ENCODE peak calls at places on chromosomes 1 and 21, in eight cellular contexts. M is stomach; L is WERI-Rb-1; Z is Panc1; E is BE2C; S is naive thymus-derived CD4-positive, alpha-beta T cell; U is heart right ventricle; I is mesenchymal stem cell. H is an unnamed sample. For H3K9me3 and H3K27me3, the result is how much of the 10 kb centered on the place peaks cover.

GRCh38 chr1:107991371-107992066 is 26.5 kb upstream of the VAV3 start:
- DNase-seq in Z (no peak), L (no peak), S (no peak), I (peak), U (no peak), M (no peak), E (no peak), H (no peak)

GRCh38 chr21:42062543-42063022 is 8.5 kb upstream of the UMODL1 start:
- DNase-seq in M (peak), I (no peak), E (no peak), L (peak), U (no peak), Z (no peak), S (peak), H (no peak)

GRCh38 chr1:154155282-154155681 is 409 bp upstream of the NUP210L start:
- DNase-seq in U (peak), L (no peak), E (no peak), I (peak), M (no peak), Z (no peak), S (no peak), H (peak)

GRCh38 chr1:218480691-218481099 is 135.6 kb downstream of the TGFB2 start:
- DNase-seq in S (no peak), L (no peak), M (no peak), Z (no peak), I (peak), U (no peak), E (no peak), H (no peak)

GRCh38 chr1:116179398-116179797 is 68.2 kb downstream of the MAB21L3 start:
- DNase-seq in Z (no peak), E (no peak), S (no peak), M (no peak), U (no peak), I (no peak), L (no peak), H (no peak)

GRCh38 chr1:27522860-27523665 is 33.1 kb upstream of the WASF2 start:
- DNase-seq in L (peak), M (no peak), Z (no peak), S (peak), U (peak), I (peak), E (peak), H (peak)

GRCh38 chr1:220791959-220792358 is 5.2 kb downstream of the MTARC1 start:
- DNase-seq in M (no peak), Z (no peak), E (no peak), I (no peak), U (peak), S (no peak), L (no peak), H (peak)

GRCh38 chr1:52798331-52798730 is 44.2 kb upstream of the ZYG11A start:
- DNase-seq in E (no peak), M (no peak), I (peak), U (no peak), Z (no peak), L (no peak), S (no peak), H (no peak)

GRCh38 chr1:20063861-20064292 is 6.1 kb upstream of the PLA2G5 start:
- DNase-seq in U (no peak), L (no peak), I (peak), S (no peak), M (no peak), E (no peak), Z (no peak), H (no peak)

GRCh38 chr1:93699676-93700168 is 18.1 kb upstream of the BCAR3 start:
- DNase-seq in I (no peak), E (no peak), Z (no peak), U (no peak), M (no peak), S (no peak), L (no peak), H (no peak)

GRCh38 chr1:167456500-167456899 is 61.8 kb downstream of the CD247 start:
- DNase-seq in I (no peak), L (no peak), E (no peak), S (no peak), U (no peak), M (no peak), Z (no peak), H (no peak)

GRCh38 chr1:208065862-208066261 is 154.9 kb upstream of the CD34 start:
- DNase-seq in L (no peak), E (no peak), S (no peak), M (no peak), I (no peak), Z (no peak), U (peak), H (peak)

GRCh38 chr1:239308701-239309333 is 77.6 kb upstream of the CHRM3 start:
- DNase-seq in U (peak), M (peak), I (no peak), Z (peak), L (peak), S (peak), E (peak), H (no peak)

GRCh38 chr1:30407030-30407861 is 316.1 kb downstream of the MATN1 start:
- DNase-seq in I (no peak), E (no peak), U (no peak), S (no peak), Z (no peak), L (no peak), M (peak), H (no peak)

GRCh38 chr1:24897263-24898151 is 32.6 kb downstream of the RUNX3 start:
- DNase-seq in L (no peak), E (no peak), U (no peak), S (no peak), Z (no peak), M (peak), I (no peak), H (peak)

GRCh38 chr1:185367218-185367617 is 50.2 kb upstream of the IVNS1ABP start:
- DNase-seq in M (no peak), U (peak), E (no peak), L (no peak), S (no peak), Z (no peak), I (no peak), H (no peak)

GRCh38 chr1:78237364-78237916 is 191.7 kb downstream of the GIPC2 start:
- DNase-seq in L (no peak), I (no peak), U (no peak), S (no peak), Z (no peak), E (no peak), M (peak), H (no peak)

GRCh38 chr1:178267646-178268094 is 173.8 kb downstream of the RASAL2 start:
- DNase-seq in S (no peak), U (no peak), Z (no peak), E (no peak), L (no peak), I (no peak), M (no peak), H (no peak)

GRCh38 chr1:65141394-65141793 is 6.6 kb upstream of the AK4 start:
- DNase-seq in I (no peak), L (no peak), S (no peak), M (no peak), U (no peak), Z (no peak), E (no peak), H (no peak)

GRCh38 chr1:18090636-18091035 is 17.0 kb upstream of the IGSF21 start:
- DNase-seq in Z (no peak), S (no peak), E (no peak), I (no peak), M (no peak), U (no peak), L (peak), H (no peak)

GRCh38 chr21:31293986-31294385 is 50.1 kb downstream of the TIAM1 start:
- DNase-seq in L (no peak), I (peak), M (no peak), E (no peak), U (no peak), S (no peak), Z (no peak), H (no peak)

GRCh38 chr1:88890790-88891317 is 513 bp downstream of the GTF2B start:
- DNase-seq in S (peak), U (no peak), M (peak), E (peak), L (no peak), I (peak), Z (no peak), H (no peak)

GRCh38 chr1:182784556-182785171 is 4.9 kb upstream of the NPL start:
- DNase-seq in U (peak), E (peak), I (peak), L (no peak), Z (peak), M (no peak), S (peak), H (no peak)

GRCh38 chr1:20358761-20359263 is 68.1 kb downstream of the VWA5B1 start:
- DNase-seq in E (peak), S (no peak), L (peak), U (peak), I (no peak), Z (no peak), M (peak), H (no peak)

GRCh38 chr1:226128487-226129075 is 58.0 kb downstream of the ACBD3 start:
- DNase-seq in E (no peak), I (peak), U (no peak), Z (no peak), M (peak), S (no peak), L (no peak), H (no peak)

GRCh38 chr1:54850082-54850730 is 36.8 kb downstream of the DHCR24 start:
- DNase-seq in S (no peak), M (no peak), U (no peak), Z (no peak), E (no peak), L (no peak), I (no peak), H (peak)

GRCh38 chr1:229769006-229769405 is 143.0 kb downstream of the URB2 start:
- DNase-seq in M (no peak), L (peak), Z (no peak), I (no peak), E (no peak), S (no peak), U (no peak), H (no peak)

GRCh38 chr1:67897270-67897949 is 64.1 kb upstream of the GNG12 start:
- DNase-seq in M (no peak), Z (no peak), I (peak), E (no peak), S (no peak), U (no peak), L (no peak), H (no peak)

GRCh38 chr1:194331758-194332157 is 1145.3 kb upstream of the B3GALT2 start:
- DNase-seq in M (no peak), L (no peak), Z (no peak), S (no peak), E (no peak), I (no peak), U (no peak), H (no peak)

DNA sequence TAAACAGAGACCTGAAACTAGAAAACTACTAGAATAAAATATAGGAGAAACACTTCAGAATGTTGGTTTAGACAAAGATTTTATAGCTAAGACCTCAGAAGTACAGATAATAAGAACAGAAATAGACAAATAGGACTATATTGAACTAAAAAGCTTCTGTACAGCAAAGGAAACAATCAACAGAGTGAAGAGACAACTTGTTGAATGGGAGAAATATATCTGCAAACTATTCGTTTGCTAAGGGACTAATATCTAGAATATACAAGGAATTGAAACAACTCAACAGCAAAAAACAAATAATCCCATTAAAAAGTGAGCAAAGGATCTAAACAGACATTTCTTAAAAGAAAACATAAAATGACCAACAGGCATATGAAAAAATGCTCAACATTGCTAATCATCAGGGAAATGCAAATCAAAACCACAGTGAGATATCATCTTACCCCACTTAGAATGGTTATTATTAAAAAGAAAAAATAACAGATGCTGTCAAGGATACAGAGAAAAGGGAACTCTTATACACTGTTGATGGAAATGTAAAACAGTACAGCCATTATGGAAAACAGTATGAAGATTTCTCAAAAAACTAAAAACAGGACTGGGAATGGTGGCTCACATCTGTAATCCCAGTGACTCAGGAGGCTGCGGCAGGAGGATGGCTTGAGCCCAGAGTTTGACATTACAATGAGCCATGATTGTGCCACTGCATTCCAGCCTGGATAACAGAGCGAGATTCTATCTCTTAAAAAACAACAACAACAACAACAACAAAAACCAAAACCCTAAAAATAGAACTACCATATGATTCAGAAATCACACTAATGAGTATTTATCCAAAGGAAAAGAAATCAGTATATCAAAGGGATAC is 37.3 kb upstream of the ZSWIM5 start:
- DNase-seq in L (no peak), U (no peak), Z (no peak), I (no peak), E (no peak), M (no peak), S (no peak), H (no peak)
- H3K9me3 ChIP-seq in L (under half), U (under half), Z (under half), I (under half), E (under half), M (under half), S (under half), H (under half)

GRCh38 chr1:47235280-47235679 is 3.3 kb upstream of the TAL1 start:
- DNase-seq in I (no peak), Z (no peak), M (no peak), S (no peak), L (no peak), E (no peak), U (peak), H (no peak)

GRCh38 chr1:47231314-47232186 is 475 bp downstream of the TAL1 start:
- DNase-seq in M (no peak), Z (no peak), U (peak), E (no peak), L (peak), S (peak), I (peak), H (peak)

GRCh38 chr1:47230692-47231313 is 1.2 kb downstream of the TAL1 start:
- DNase-seq in I (no peak), M (no peak), L (peak), S (peak), U (peak), Z (no peak), E (no peak), H (no peak)

GRCh38 chr1:47232187-47232874 is at the start of gene TAL1:
- DNase-seq in L (peak), S (no peak), E (no peak), U (peak), M (no peak), Z (no peak), I (no peak), H (no peak)

DNA sequence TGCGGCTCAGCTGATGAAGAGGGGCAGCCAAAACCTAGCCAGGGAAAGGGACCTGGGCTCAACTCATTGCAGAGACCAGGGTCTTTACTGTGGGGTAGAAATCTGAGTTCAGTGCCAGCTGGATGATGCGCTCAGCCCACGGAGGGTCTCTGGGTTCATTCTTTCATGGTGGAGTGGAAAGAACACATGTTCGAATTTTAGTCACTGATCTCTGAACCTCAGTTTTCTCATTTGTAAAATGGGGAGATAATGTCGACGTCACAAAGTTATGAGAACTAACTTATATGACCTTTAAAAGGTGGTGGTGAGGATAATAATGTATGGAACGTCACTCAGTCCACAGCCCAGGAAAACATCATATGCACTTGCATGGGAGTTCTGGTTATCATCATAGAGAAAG is 1.1 kb upstream of the TAL1 start:
- DNase-seq in E (no peak), L (no peak), S (no peak), I (no peak), M (no peak), U (no peak), Z (no peak), H (no peak)
- H3K27me3 ChIP-seq in E (half or more), L (half or more), S (under half), I (half or more), M (half or more), U (half or more), Z (under half), H (under half)

DNA sequence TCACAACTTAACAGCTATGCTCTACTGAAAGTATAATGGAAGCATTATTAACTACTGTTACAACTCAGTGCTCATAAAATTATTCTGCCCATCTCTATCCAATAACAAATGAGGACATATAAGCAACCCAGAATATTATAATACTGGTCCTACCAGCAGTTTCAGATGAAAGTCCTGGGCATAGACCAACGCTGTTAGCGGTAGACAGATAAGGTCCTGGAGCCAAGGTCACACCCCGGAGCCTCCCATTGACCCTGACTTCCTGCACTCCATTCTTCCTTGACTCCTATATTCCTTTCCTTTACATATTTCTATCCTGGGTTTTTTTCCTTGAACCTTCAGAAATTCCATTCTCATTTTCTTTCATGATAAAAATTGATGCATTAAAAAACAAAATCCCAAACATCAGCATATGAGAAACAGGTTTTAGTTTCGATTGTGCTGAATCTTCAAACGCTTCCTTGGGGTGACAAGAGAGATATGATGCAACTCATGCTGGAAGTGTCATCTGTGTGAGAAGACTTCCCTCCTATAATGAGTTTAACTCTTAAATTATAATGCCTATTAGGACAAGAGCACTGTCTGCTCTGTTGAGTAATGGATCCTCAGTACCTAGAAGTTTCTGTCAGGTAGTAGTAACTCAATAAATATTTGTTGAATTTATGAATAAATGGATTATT is 831.1 kb downstream of the LRRIQ3 start:
- DNase-seq in I (no peak), L (no peak), U (no peak), S (no peak), Z (no peak), E (no peak), M (no peak), H (no peak)
- H3K9me3 ChIP-seq in I (under half), L (under half), U (under half), S (under half), Z (under half), E (under half), M (under half), H (under half)

GRCh38 chr1:34167091-34167788 is 2.2 kb upstream of the CSMD2 start:
- DNase-seq in M (no peak), U (no peak), Z (no peak), E (no peak), L (no peak), S (no peak), I (no peak), H (no peak)
- H3K27me3 ChIP-seq in M (half or more), U (half or more), Z (under half), E (under half), L (half or more), S (under half), I (under half), H (half or more)

DNA sequence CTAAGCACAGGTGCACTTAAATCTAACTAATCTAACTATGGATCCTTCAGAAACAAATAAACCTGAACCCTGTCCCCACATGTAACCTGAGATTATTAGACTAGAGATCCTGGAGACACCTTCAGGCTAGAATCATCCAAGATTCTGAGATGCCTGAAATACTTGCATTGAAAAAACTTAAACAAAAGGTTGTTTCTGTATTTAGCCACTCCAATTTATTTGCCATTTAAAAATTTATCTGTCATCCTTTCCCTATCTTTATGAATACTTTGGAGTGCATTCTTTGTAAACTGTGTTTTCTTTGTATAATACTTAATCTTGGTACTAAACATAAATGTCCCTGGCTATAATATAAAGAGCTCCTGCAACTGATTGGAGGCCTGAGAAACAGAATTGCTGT is 270.7 kb downstream of the NCAM2 start:
- DNase-seq in M (no peak), U (no peak), L (no peak), S (no peak), Z (no peak), I (no peak), E (no peak), H (no peak)
- H3K9me3 ChIP-seq in M (under half), U (under half), L (under half), S (under half), Z (under half), I (under half), E (under half), H (under half)

GRCh38 chr1:204280562-204280961 is 66.8 kb upstream of the GOLT1A start:
- DNase-seq in Z (no peak), U (no peak), E (no peak), I (no peak), M (no peak), S (no peak), L (no peak), H (no peak)
- H3K27me3 ChIP-seq in Z (under half), U (under half), E (under half), I (half or more), M (under half), S (under half), L (under half), H (under half)

DNA sequence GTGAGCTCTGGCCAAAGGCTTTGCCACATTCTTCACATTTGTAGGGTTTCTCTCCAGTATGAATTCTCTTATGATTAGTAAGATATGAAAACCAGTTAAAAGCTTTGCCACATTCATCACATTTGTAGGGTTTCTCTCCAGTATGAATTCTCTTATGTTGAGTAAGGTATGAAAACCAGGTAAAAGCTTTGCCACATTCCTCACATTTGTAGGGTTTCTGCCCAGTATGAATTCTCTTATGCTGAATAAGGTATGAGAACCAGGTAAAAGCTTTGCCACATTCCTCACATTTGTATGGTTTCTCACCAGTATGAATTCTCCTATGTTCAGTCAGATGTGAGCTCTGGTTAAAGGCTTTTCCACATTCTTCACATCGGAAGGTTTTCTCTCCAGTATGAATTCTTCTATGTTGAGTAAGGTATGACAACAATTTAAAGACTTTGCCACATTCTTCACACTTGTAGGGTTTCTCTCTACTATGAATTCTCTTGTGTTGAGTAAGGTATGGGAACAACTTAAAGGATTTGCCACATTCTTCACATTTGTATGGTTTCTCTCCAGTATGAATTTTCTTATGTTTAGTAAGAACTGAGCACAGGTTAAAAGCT is 20.7 kb downstream of the ZNF695 start:
- DNase-seq in L (no peak), I (peak), S (no peak), E (no peak), M (no peak), Z (no peak), U (no peak), H (no peak)
- H3K9me3 ChIP-seq in L (half or more), I (half or more), S (under half), E (under half), M (half or more), Z (half or more), U (half or more), H (half or more)